ENCODE peak calls at places on chromosomes 1 and 21, in ten cellular contexts. R is PC-9; K is activated CD4-positive, alpha-beta T cell treated with anti-CD3 and anti-CD28 coated beads, Interleukin-2, amount 50 U/mL, for 48 hours; U is lower leg skin; S is amygdala; B is prostate gland; O is pancreas; F is fibroblast of pulmonary artery; J is adrenal gland; A is AG08395. V is an unnamed sample.

GRCh38 chr1:84299536-84300260 is 1.8 kb upstream of the SAMD13 start:
- DNase-seq in A (peak), S (no peak), K (no peak), R (no peak), J (no peak), U (no peak), B (no peak), O (no peak), F (peak), V (no peak)

GRCh38 chr1:26084091-26084561 is 16.7 kb upstream of the TRIM63 start:
- DNase-seq in J (no peak), A (no peak), R (no peak), O (no peak), F (no peak), B (peak), S (no peak), U (no peak), K (no peak), V (no peak)

GRCh38 chr1:30399026-30399425 is 324.4 kb downstream of the MATN1 start:
- DNase-seq in B (no peak), U (no peak), S (no peak), R (no peak), J (no peak), A (no peak), F (no peak), O (peak), K (no peak), V (no peak)

GRCh38 chr1:11563560-11564069 is 84.7 kb downstream of the DISP3 start:
- DNase-seq in K (no peak), J (no peak), S (no peak), A (no peak), B (no peak), F (peak), R (no peak), U (no peak), O (no peak), V (peak)

GRCh38 chr1:156804572-156805243 is 11.9 kb downstream of the SH2D2A start:
- DNase-seq in K (no peak), R (no peak), U (no peak), A (no peak), B (no peak), J (no peak), O (no peak), F (no peak), S (peak), V (peak)

GRCh38 chr1:30318864-30319718 is 404.3 kb downstream of the MATN1 start:
- DNase-seq in F (no peak), R (no peak), K (no peak), S (no peak), J (peak), U (no peak), A (no peak), O (no peak), B (no peak), V (peak)

GRCh38 chr1:21572735-21573277 is 63.6 kb downstream of the ALPL start:
- DNase-seq in U (no peak), B (no peak), S (no peak), K (no peak), F (no peak), A (no peak), J (no peak), O (no peak), R (no peak), V (no peak)

GRCh38 chr1:221994274-221994698 is 252.4 kb upstream of the DUSP10 start:
- DNase-seq in F (no peak), K (peak), S (no peak), O (no peak), R (no peak), U (no peak), J (no peak), A (peak), B (no peak), V (no peak)

GRCh38 chr21:30882907-30883597 is 1.7 kb upstream of the KRTAP11-1 start:
- DNase-seq in F (no peak), K (no peak), U (no peak), B (no peak), J (no peak), S (no peak), O (no peak), R (no peak), A (no peak), V (no peak)

GRCh38 chr1:235945775-235946565 is 79.3 kb upstream of the LYST start:
- DNase-seq in O (no peak), B (no peak), J (no peak), R (no peak), S (no peak), U (no peak), A (no peak), K (no peak), F (no peak), V (no peak)

GRCh38 chr1:27525296-27526271 is 35.6 kb upstream of the WASF2 start:
- DNase-seq in B (no peak), A (peak), S (peak), O (no peak), F (peak), K (peak), R (peak), J (peak), U (peak), V (no peak)

GRCh38 chr1:226320930-226321329 is 12.0 kb upstream of the LIN9 start:
- DNase-seq in S (no peak), K (no peak), J (no peak), B (no peak), O (no peak), F (no peak), A (no peak), R (no peak), U (no peak), V (no peak)

GRCh38 chr1:200179126-200179780 is 151.7 kb downstream of the NR5A2 start:
- DNase-seq in B (no peak), K (no peak), U (no peak), J (no peak), F (peak), R (no peak), O (no peak), S (no peak), A (peak), V (no peak)

GRCh38 chr21:27590271-27590670 is 623.4 kb upstream of the ADAMTS5 start:
- DNase-seq in O (no peak), J (no peak), K (no peak), R (no peak), F (peak), B (no peak), A (peak), S (no peak), U (no peak), V (no peak)